ENCODE peak calls at places on chromosomes 6 and 20, in six cellular contexts. One of them, this sample, is unnamed.

GRCh38 chr6:140018588-140018987 is 644.1 kb upstream of the CITED2 start:
- DNase-seq in MM.1S: no peak
- DNase-seq in mammary epithelial cell: no peak
- DNase-seq in OCI-LY7: no peak
- DNase-seq in AG10803: no peak
- DNase-seq in RWPE1: no peak
- DNase-seq in this sample: no peak

GRCh38 chr20:41181567-41181966 is 44.2 kb downstream of the PLCG1 start:
- DNase-seq in MM.1S: no peak
- DNase-seq in RWPE1: no peak
- DNase-seq in AG10803: no peak
- DNase-seq in mammary epithelial cell: no peak
- DNase-seq in OCI-LY7: no peak
- DNase-seq in this sample: no peak

GRCh38 chr6:157650261-157650640 is 172.8 kb upstream of the SNX9 start:
- DNase-seq in AG10803: no peak
- DNase-seq in MM.1S: no peak
- DNase-seq in OCI-LY7: no peak
- DNase-seq in RWPE1: no peak
- DNase-seq in mammary epithelial cell: no peak
- DNase-seq in this sample: peak

GRCh38 chr6:5950448-5950847 is 56.3 kb downstream of the NRN1 start:
- DNase-seq in OCI-LY7: peak
- DNase-seq in AG10803: peak
- DNase-seq in RWPE1: no peak
- DNase-seq in MM.1S: no peak
- DNase-seq in mammary epithelial cell: no peak
- DNase-seq in this sample: no peak

GRCh38 chr20:13422637-13423036 is 201.6 kb downstream of the ISM1 start:
- DNase-seq in OCI-LY7: no peak
- DNase-seq in AG10803: no peak
- DNase-seq in MM.1S: no peak
- DNase-seq in RWPE1: peak
- DNase-seq in mammary epithelial cell: peak
- DNase-seq in this sample: no peak

GRCh38 chr6:137492771-137493217 is 1.4 kb downstream of the OLIG3 start:
- DNase-seq in mammary epithelial cell: no peak
- DNase-seq in MM.1S: no peak
- DNase-seq in OCI-LY7: no peak
- DNase-seq in RWPE1: no peak
- DNase-seq in AG10803: no peak
- DNase-seq in this sample: no peak

GRCh38 chr6:57205550-57206328 is 16.4 kb downstream of the RAB23 start:
- DNase-seq in mammary epithelial cell: no peak
- DNase-seq in AG10803: no peak
- DNase-seq in RWPE1: no peak
- DNase-seq in OCI-LY7: no peak
- DNase-seq in MM.1S: no peak
- DNase-seq in this sample: no peak

GRCh38 chr6:170222498-170223471 is 68.1 kb downstream of the DLL1 start:
- DNase-seq in MM.1S: no peak
- DNase-seq in AG10803: no peak
- DNase-seq in mammary epithelial cell: peak
- DNase-seq in OCI-LY7: no peak
- DNase-seq in RWPE1: no peak
- DNase-seq in this sample: peak

GRCh38 chr20:40844285-40844684 is 155.2 kb upstream of the MAFB start:
- DNase-seq in RWPE1: no peak
- DNase-seq in mammary epithelial cell: no peak
- DNase-seq in MM.1S: no peak
- DNase-seq in OCI-LY7: no peak
- DNase-seq in AG10803: no peak
- DNase-seq in this sample: no peak

GRCh38 chr6:45697605-45698004 is 318.1 kb downstream of the CLIC5 start:
- DNase-seq in MM.1S: no peak
- DNase-seq in AG10803: peak
- DNase-seq in OCI-LY7: no peak
- DNase-seq in RWPE1: peak
- DNase-seq in mammary epithelial cell: peak
- DNase-seq in this sample: no peak

GRCh38 chr6:5995705-5996686 is 10.7 kb downstream of the NRN1 start:
- DNase-seq in MM.1S: no peak
- DNase-seq in RWPE1: peak
- DNase-seq in mammary epithelial cell: peak
- DNase-seq in AG10803: peak
- DNase-seq in OCI-LY7: no peak
- DNase-seq in this sample: no peak

GRCh38 chr20:2942439-2942838 is 69.2 kb downstream of the PTPRA start:
- DNase-seq in AG10803: peak
- DNase-seq in mammary epithelial cell: no peak
- DNase-seq in OCI-LY7: no peak
- DNase-seq in MM.1S: no peak
- DNase-seq in RWPE1: no peak
- DNase-seq in this sample: no peak

GRCh38 chr6:150573041-150573681 is 26.5 kb upstream of the PLEKHG1 start:
- DNase-seq in AG10803: no peak
- DNase-seq in OCI-LY7: no peak
- DNase-seq in mammary epithelial cell: no peak
- DNase-seq in MM.1S: no peak
- DNase-seq in RWPE1: no peak
- DNase-seq in this sample: no peak

GRCh38 chr20:56043227-56043626 is 37.9 kb upstream of the CBLN4 start:
- DNase-seq in AG10803: no peak
- DNase-seq in RWPE1: no peak
- DNase-seq in OCI-LY7: no peak
- DNase-seq in mammary epithelial cell: no peak
- DNase-seq in MM.1S: no peak
- DNase-seq in this sample: no peak

GRCh38 chr6:21933351-21933750 is 339.8 kb downstream of the SOX4 start:
- DNase-seq in RWPE1: no peak
- DNase-seq in MM.1S: no peak
- DNase-seq in OCI-LY7: no peak
- DNase-seq in AG10803: no peak
- DNase-seq in mammary epithelial cell: no peak
- DNase-seq in this sample: no peak

GRCh38 chr6:149028767-149029405 is 282.1 kb downstream of the UST start:
- DNase-seq in AG10803: peak
- DNase-seq in mammary epithelial cell: peak
- DNase-seq in OCI-LY7: peak
- DNase-seq in RWPE1: peak
- DNase-seq in MM.1S: peak
- DNase-seq in this sample: peak

GRCh38 chr6:86192123-86192522 is 549.4 kb upstream of the SYNCRIP start:
- DNase-seq in RWPE1: no peak
- DNase-seq in AG10803: peak
- DNase-seq in MM.1S: peak
- DNase-seq in mammary epithelial cell: peak
- DNase-seq in OCI-LY7: peak
- DNase-seq in this sample: peak

GRCh38 chr6:144064831-144065668 is 30.3 kb downstream of the SF3B5 start:
- DNase-seq in RWPE1: no peak
- DNase-seq in MM.1S: no peak
- DNase-seq in mammary epithelial cell: no peak
- DNase-seq in OCI-LY7: peak
- DNase-seq in AG10803: no peak
- DNase-seq in this sample: peak

GRCh38 chr6:143536461-143536865 is 24.9 kb upstream of the FUCA2 start:
- DNase-seq in AG10803: peak
- DNase-seq in RWPE1: no peak
- DNase-seq in MM.1S: peak
- DNase-seq in mammary epithelial cell: peak
- DNase-seq in OCI-LY7: peak
- DNase-seq in this sample: peak

GRCh38 chr20:43431120-43431519 is 26.6 kb upstream of the SRSF6 start:
- DNase-seq in RWPE1: no peak
- DNase-seq in mammary epithelial cell: no peak
- DNase-seq in OCI-LY7: no peak
- DNase-seq in MM.1S: no peak
- DNase-seq in AG10803: no peak
- DNase-seq in this sample: no peak

GRCh38 chr6:104829183-104829958 is 30.3 kb downstream of the HACE1 start:
- DNase-seq in RWPE1: no peak
- DNase-seq in mammary epithelial cell: peak
- DNase-seq in AG10803: no peak
- DNase-seq in OCI-LY7: no peak
- DNase-seq in MM.1S: no peak
- DNase-seq in this sample: no peak

GRCh38 chr6:28709478-28710349 is 184.0 kb downstream of the GPX5 start:
- DNase-seq in MM.1S: no peak
- DNase-seq in mammary epithelial cell: peak
- DNase-seq in AG10803: no peak
- DNase-seq in RWPE1: no peak
- DNase-seq in OCI-LY7: no peak
- DNase-seq in this sample: no peak

DNA sequence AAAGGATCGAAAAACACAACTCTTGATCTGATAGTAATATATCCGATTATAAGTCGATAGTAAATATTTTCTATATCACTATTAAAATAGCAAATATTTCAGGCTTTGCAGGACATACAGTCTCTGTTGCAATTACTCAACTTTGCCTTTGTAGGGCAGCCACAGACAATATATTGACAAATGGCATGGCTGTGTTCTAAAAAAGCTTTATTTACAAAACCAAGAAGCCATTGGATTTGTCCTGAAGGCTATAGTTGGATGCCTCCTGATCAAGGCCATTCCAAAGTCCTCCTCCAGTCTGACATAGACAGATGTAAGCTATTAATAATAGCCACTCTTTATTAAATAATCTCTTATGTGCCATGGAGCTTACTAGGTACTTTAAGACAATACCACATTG is 5.9 kb downstream of the OCSTAMP start:
- DNase-seq in MM.1S: peak
- DNase-seq in OCI-LY7: no peak
- DNase-seq in AG10803: no peak
- DNase-seq in mammary epithelial cell: no peak
- DNase-seq in RWPE1: no peak
- DNase-seq in this sample: no peak
- TF ChIP-seq CTCF in MM.1S: peak
- TF ChIP-seq CTCF in OCI-LY7: peak
- TF ChIP-seq CTCF in AG10803: no peak
- TF ChIP-seq CTCF in mammary epithelial cell: no peak
- TF ChIP-seq CTCF in RWPE1: no peak
- TF ChIP-seq CTCF in this sample: no peak

DNA sequence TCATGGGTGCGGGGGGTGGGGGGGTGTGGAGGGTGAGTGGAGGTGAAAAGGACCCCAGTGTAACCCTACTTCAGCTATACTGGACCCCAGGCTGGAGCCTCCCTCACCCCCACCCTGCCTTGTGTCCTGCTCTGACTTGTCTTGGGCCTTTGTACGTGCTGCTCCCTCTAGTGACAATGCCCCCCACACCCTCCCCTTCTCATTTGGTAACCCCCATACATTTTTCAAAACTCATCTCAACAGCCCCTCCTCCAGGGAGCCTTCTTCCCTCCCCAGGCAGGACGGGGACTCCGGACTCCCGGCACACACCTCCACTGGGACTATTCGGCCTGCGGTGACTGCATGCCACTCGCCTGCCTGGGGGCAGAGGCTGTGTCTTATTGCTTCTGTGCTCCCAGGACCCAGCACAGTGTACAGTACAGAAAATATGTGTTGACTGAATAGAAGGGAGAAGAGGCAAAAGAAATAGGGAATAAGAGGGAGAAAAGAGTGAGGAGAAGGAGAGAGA is 108.2 kb downstream of the VEGFA start:
- DNase-seq in mammary epithelial cell: no peak
- DNase-seq in MM.1S: no peak
- DNase-seq in AG10803: no peak
- DNase-seq in RWPE1: no peak
- DNase-seq in OCI-LY7: no peak
- DNase-seq in this sample: no peak
- TF ChIP-seq CTCF in mammary epithelial cell: no peak
- TF ChIP-seq CTCF in MM.1S: no peak
- TF ChIP-seq CTCF in AG10803: no peak
- TF ChIP-seq CTCF in RWPE1: no peak
- TF ChIP-seq CTCF in OCI-LY7: no peak
- TF ChIP-seq CTCF in this sample: no peak

GRCh38 chr6:44400572-44400971 is 13.1 kb downstream of the CDC5L start:
- DNase-seq in MM.1S: no peak
- DNase-seq in AG10803: no peak
- DNase-seq in mammary epithelial cell: no peak
- DNase-seq in OCI-LY7: no peak
- DNase-seq in RWPE1: no peak
- DNase-seq in this sample: no peak

GRCh38 chr6:44396968-44397367 is 9.5 kb downstream of the CDC5L start:
- DNase-seq in AG10803: no peak
- DNase-seq in OCI-LY7: no peak
- DNase-seq in MM.1S: no peak
- DNase-seq in mammary epithelial cell: no peak
- DNase-seq in RWPE1: no peak
- DNase-seq in this sample: no peak

GRCh38 chr6:44395501-44395900 is 8.0 kb downstream of the CDC5L start:
- DNase-seq in MM.1S: no peak
- DNase-seq in OCI-LY7: no peak
- DNase-seq in AG10803: no peak
- DNase-seq in mammary epithelial cell: no peak
- DNase-seq in RWPE1: no peak
- DNase-seq in this sample: no peak

GRCh38 chr6:44399991-44400390 is 12.5 kb downstream of the CDC5L start:
- DNase-seq in mammary epithelial cell: no peak
- DNase-seq in MM.1S: no peak
- DNase-seq in RWPE1: no peak
- DNase-seq in OCI-LY7: no peak
- DNase-seq in AG10803: peak
- DNase-seq in this sample: no peak

DNA sequence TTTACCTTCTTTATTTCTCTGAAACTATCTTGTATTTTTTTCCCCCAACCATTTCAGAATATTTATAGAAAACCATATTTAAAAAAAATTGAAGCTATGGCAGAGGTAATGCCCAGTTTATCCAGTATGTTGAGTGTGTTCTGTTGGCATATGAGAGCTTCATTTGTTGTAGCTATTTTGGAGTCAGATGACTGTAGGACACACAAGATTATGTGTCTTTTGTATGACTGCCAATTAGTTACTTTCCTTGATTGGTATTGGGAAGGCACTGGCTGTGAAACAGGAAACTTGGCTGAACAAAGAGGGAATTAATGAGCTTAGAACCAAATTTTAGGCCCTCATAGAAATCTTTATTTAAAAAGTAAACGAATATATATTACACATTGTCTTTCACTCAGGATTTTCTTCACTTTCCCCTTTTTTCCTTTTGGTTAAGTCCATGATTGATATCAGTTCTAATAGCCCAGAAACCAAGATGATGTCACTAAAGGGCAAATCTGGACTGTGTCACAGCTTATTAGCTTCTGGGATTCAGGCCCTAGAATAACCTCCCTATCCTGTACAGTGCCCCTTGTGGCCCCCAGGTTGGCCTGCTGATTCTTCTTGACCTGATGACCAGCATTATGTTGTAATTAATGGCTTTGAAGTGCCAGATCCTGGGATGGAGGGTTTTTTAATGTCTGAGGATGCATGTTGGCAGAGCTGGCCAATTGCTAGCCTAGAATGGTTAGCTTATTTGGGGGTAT is 10.1 kb downstream of the CDC5L start:
- DNase-seq in AG10803: no peak
- DNase-seq in RWPE1: no peak
- DNase-seq in mammary epithelial cell: no peak
- DNase-seq in OCI-LY7: no peak
- DNase-seq in MM.1S: no peak
- DNase-seq in this sample: no peak
- TF ChIP-seq CTCF in AG10803: no peak
- TF ChIP-seq CTCF in RWPE1: no peak
- TF ChIP-seq CTCF in mammary epithelial cell: no peak
- TF ChIP-seq CTCF in OCI-LY7: no peak
- TF ChIP-seq CTCF in MM.1S: no peak
- TF ChIP-seq CTCF in this sample: no peak

GRCh38 chr20:61973515-61974356 is 91.9 kb downstream of the TAF4 start:
- DNase-seq in mammary epithelial cell: no peak
- DNase-seq in MM.1S: no peak
- DNase-seq in RWPE1: no peak
- DNase-seq in OCI-LY7: no peak
- DNase-seq in AG10803: no peak
- DNase-seq in this sample: no peak
- TF ChIP-seq CTCF in mammary epithelial cell: no peak
- TF ChIP-seq CTCF in MM.1S: no peak
- TF ChIP-seq CTCF in RWPE1: no peak
- TF ChIP-seq CTCF in OCI-LY7: peak
- TF ChIP-seq CTCF in AG10803: no peak
- TF ChIP-seq CTCF in this sample: no peak